ENCODE peak calls at places on chromosome 17, in eight cellular contexts. N is fibroblast of lung, K is cardiac muscle cell, T is IMR-90, H is BE2C, Q is dorsolateral prefrontal cortex, M is B cell, A is mucosa of descending colon. Z is an unnamed sample.

GRCh38 chr17:61489719-61490490 is 37.7 kb downstream of the TBX4 start:
- DNase-seq in T (no peak), M (no peak), H (no peak), N (no peak), A (no peak), Q (no peak), K (no peak), Z (no peak)

GRCh38 chr17:33513769-33514168 is 220.7 kb upstream of the ASIC2 start:
- DNase-seq in N (no peak), A (no peak), K (no peak), T (no peak), H (no peak), Q (no peak), M (no peak), Z (no peak)

GRCh38 chr17:81523139-81524062 is 4.8 kb upstream of the FSCN2 start:
- DNase-seq in K (peak; percentile 89), Q (peak; percentile 69), M (no peak), H (peak; percentile 63), N (peak; percentile 54), A (no peak), T (peak; percentile 21), Z (peak; percentile 85)

GRCh38 chr17:82434216-82434565 is 15.8 kb upstream of the OGFOD3 start:
- DNase-seq in A (no peak), Q (no peak), T (no peak), H (no peak), M (peak; percentile 82), K (no peak), N (no peak), Z (no peak)

GRCh38 chr17:40463122-40463550 is 19.9 kb downstream of the IGFBP4 start:
- DNase-seq in N (peak; percentile 45), T (no peak), H (no peak), K (no peak), A (no peak), Q (no peak), M (no peak), Z (peak; percentile 47)

GRCh38 chr17:82414548-82415281 is 3.4 kb upstream of the HEXD start:
- DNase-seq in Q (peak; percentile 71), N (peak; percentile 73), H (peak; percentile 86), M (peak; percentile 89), T (peak; percentile 50), A (peak; percentile 80), K (peak; percentile 91), Z (peak; percentile 97)

GRCh38 chr17:20228860-20229259 is 219.7 kb downstream of the SPECC1 start:
- DNase-seq in N (no peak), K (no peak), Q (no peak), M (no peak), H (no peak), A (no peak), T (peak; percentile 18), Z (no peak)

GRCh38 chr17:56896217-56896967 is 17.5 kb downstream of the TRIM25 start:
- DNase-seq in A (no peak), T (no peak), H (no peak), M (no peak), Q (no peak), N (no peak), K (no peak), Z (no peak)

GRCh38 chr17:80114758-80115157 is 13.4 kb downstream of the GAA start:
- DNase-seq in M (no peak), K (no peak), T (no peak), A (no peak), H (no peak), N (no peak), Q (no peak), Z (no peak)

GRCh38 chr17:52606590-52606989 is 448.1 kb upstream of the CA10 start:
- DNase-seq in Q (no peak), N (no peak), K (no peak), A (no peak), T (no peak), H (no peak), M (no peak), Z (no peak)

GRCh38 chr17:40095356-40095943 is 4.9 kb downstream of the NR1D1 start:
- DNase-seq in T (no peak), Q (no peak), H (no peak), N (no peak), A (no peak), K (no peak), M (no peak), Z (no peak)

GRCh38 chr17:81651692-81652091 is 4.7 kb downstream of the PDE6G start:
- DNase-seq in Q (no peak), M (no peak), N (peak; percentile 87), H (peak; percentile 60), T (peak; percentile 93), K (no peak), A (no peak), Z (no peak)

GRCh38 chr17:4743898-4744297 is 4.2 kb upstream of the CXCL16 start:
- DNase-seq in T (no peak), Q (no peak), A (no peak), K (no peak), M (peak; percentile 26), H (no peak), N (no peak), Z (no peak)

GRCh38 chr17:4742133-4742532 is 2.4 kb upstream of the CXCL16 start:
- DNase-seq in M (no peak), Q (no peak), K (no peak), H (no peak), N (no peak), T (no peak), A (no peak), Z (no peak)

GRCh38 chr17:4741544-4741943 is 1.8 kb upstream of the CXCL16 start:
- DNase-seq in N (no peak), K (no peak), A (no peak), Q (no peak), H (no peak), T (no peak), M (no peak), Z (no peak)

GRCh38 chr17:4743216-4743615 is 3.5 kb upstream of the CXCL16 start:
- DNase-seq in Q (no peak), H (no peak), A (no peak), M (no peak), K (no peak), T (no peak), N (no peak), Z (no peak)

DNA sequence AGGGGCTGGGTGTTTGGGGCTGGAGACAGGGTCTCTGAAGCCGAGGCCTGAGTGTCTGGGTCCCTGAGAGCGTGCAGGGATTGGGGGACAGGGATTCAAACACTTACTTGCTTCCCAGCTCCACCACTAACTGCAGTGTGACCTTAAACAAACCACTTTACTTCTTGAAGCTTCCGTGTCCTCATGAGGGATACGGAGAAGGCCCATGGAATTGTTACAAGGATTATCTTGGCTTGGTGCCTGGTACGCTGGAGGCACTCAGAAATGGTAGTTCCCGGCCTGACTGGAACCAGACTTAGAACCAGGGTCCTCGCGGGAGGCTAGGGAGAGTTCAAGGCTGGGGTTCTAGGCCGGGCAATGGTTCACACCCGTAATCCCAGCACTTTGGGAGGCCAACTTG is 2.9 kb upstream of the CXCL16 start:
- DNase-seq in T (no peak), H (no peak), K (no peak), M (no peak), A (no peak), N (no peak), Q (no peak), Z (no peak)
- TF ChIP-seq CTCF in T (no peak), H (no peak), K (no peak), M (no peak), A (no peak), N (no peak), Q (no peak), Z (no peak)

GRCh38 chr17:9676084-9676483 is 30.8 kb downstream of the USP43 start:
- DNase-seq in K (no peak), A (peak; percentile 62), N (no peak), T (no peak), H (no peak), M (no peak), Q (no peak), Z (no peak)
- TF ChIP-seq CTCF in K (peak; percentile 20), A (no peak), N (no peak), T (no peak), H (no peak), M (no peak), Q (no peak), Z (no peak)

DNA sequence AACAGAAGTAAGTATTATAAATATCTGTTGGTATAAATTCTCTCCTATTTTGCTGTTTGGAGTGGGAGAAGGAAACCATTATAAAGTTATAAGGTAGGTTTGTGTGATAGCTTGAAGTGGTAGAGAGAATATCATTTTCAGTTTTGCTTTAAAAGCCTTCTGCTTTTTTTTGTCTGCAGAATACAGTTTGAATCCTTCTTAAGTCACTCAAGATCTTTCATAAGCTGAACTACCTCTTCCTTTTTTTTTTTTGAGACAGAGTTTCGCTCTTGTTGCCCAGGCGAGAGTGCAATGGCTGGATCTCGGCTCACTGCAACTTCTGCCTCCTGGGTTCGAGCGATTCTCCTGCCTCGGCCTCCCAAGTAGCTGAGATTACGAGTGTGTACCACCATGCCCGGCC is 9.0 kb downstream of the ATAD5 start:
- DNase-seq in K (no peak), N (no peak), Q (no peak), A (no peak), T (no peak), M (no peak), H (no peak), Z (no peak)
- TF ChIP-seq CTCF in K (no peak), N (no peak), Q (no peak), A (no peak), T (no peak), M (no peak), H (no peak), Z (no peak)

GRCh38 chr17:44200478-44201155 is 933 bp upstream of the ATXN7L3 start:
- DNase-seq in N (no peak), K (peak; percentile 80), T (no peak), H (no peak), A (no peak), Q (no peak), M (no peak), Z (no peak)

GRCh38 chr17:44198721-44199552 is 747 bp downstream of the ATXN7L3 start:
- DNase-seq in T (peak; percentile 28), H (peak; percentile 76), A (peak; percentile 71), K (peak; percentile 81), M (peak; percentile 97), N (peak; percentile 59), Q (peak; percentile 58), Z (peak; percentile 72)

GRCh38 chr17:44197980-44198720 is 1.5 kb downstream of the ATXN7L3 start:
- DNase-seq in K (peak; percentile 31), M (peak; percentile 55), Q (no peak), A (peak; percentile 67), T (peak; percentile 41), N (peak; percentile 81), H (no peak), Z (no peak)

GRCh38 chr17:44197107-44197506 is 2.6 kb downstream of the ATXN7L3 start:
- DNase-seq in K (no peak), A (no peak), N (no peak), M (no peak), T (no peak), Q (no peak), H (no peak), Z (no peak)

GRCh38 chr17:44199553-44200477 is at the start of gene ATXN7L3:
- DNase-seq in H (peak; percentile 100), M (peak; percentile 99), T (peak; percentile 97), A (peak; percentile 99), K (peak; percentile 98), N (peak; percentile 98), Q (peak; percentile 95), Z (peak; percentile 100)
- TF ChIP-seq CTCF in H (no peak), M (no peak), T (no peak), A (no peak), K (no peak), N (no peak), Q (no peak), Z (no peak)

GRCh38 chr17:18087610-18088491 is at the start of gene DRG2:
- DNase-seq in Q (peak; percentile 93), T (peak; percentile 89), A (peak; percentile 93), N (peak; percentile 93), H (peak; percentile 83), M (peak; percentile 91), K (peak; percentile 95), Z (peak; percentile 97)
- TF ChIP-seq CTCF in Q (peak; percentile 22), T (peak; percentile 23), A (no peak), N (no peak), H (no peak), M (no peak), K (no peak), Z (no peak)

Z was measured in nephron progenitor cell.